ENCODE peak calls at places on chromosomes 2 and 18, in eight cellular contexts. C, O, N, B, M, K, G and I are unnamed samples.

GRCh38 chr2:191051825-191052778 is 38.1 kb upstream of the STAT1 start:
- DNase-seq in B (no peak), K (no peak), G (no peak), N (peak; percentile 71), O (peak; percentile 45), M (no peak), C (no peak), I (no peak)

GRCh38 chr2:224165901-224166319 is 126.8 kb upstream of the SERPINE2 start:
- DNase-seq in O (no peak), M (no peak), C (no peak), G (no peak), N (no peak), B (no peak), K (no peak), I (no peak)

GRCh38 chr2:233689031-233689430 is 3.7 kb upstream of the UGT1A6 start:
- DNase-seq in O (no peak), G (no peak), N (no peak), C (no peak), B (no peak), M (no peak), K (no peak), I (no peak)

GRCh38 chr2:54038835-54039234 is 68.0 kb upstream of the PSME4 start:
- DNase-seq in B (no peak), N (no peak), C (no peak), O (peak; percentile 19), K (no peak), G (no peak), M (no peak), I (no peak)

GRCh38 chr2:64944484-64944883 is 44.7 kb upstream of the SLC1A4 start:
- DNase-seq in M (no peak), B (no peak), C (no peak), N (no peak), K (no peak), G (no peak), O (no peak), I (no peak)

GRCh38 chr2:122368576-122369243 is 613.3 kb downstream of the TSN start:
- DNase-seq in C (no peak), K (no peak), G (no peak), N (peak; percentile 45), M (no peak), B (no peak), O (no peak), I (no peak)

GRCh38 chr2:174662459-174662858 is 64.9 kb upstream of the WIPF1 start:
- DNase-seq in C (peak; percentile 75), K (no peak), M (no peak), G (no peak), B (no peak), O (no peak), N (no peak), I (peak; percentile 76)

GRCh38 chr2:100350661-100351185 is 28.4 kb upstream of the LONRF2 start:
- DNase-seq in O (no peak), C (no peak), B (no peak), M (no peak), K (no peak), G (no peak), N (no peak), I (no peak)

GRCh38 chr2:163859951-163860350 is 124.1 kb upstream of the FIGN start:
- DNase-seq in O (no peak), M (no peak), G (no peak), K (no peak), C (no peak), N (no peak), B (no peak), I (no peak)

GRCh38 chr2:44943693-44944101 is 2.2 kb downstream of the SIX3 start:
- DNase-seq in K (no peak), G (no peak), B (no peak), N (no peak), C (no peak), O (no peak), M (no peak), I (no peak)

GRCh38 chr2:23593396-23594078 is 208.6 kb downstream of the KLHL29 start:
- DNase-seq in K (no peak), N (no peak), C (no peak), M (no peak), O (no peak), G (peak; percentile 24), B (no peak), I (no peak)

GRCh38 chr2:157329524-157329923 is 3.9 kb upstream of the ERMN start:
- DNase-seq in B (peak; percentile 54), C (no peak), K (no peak), O (no peak), G (no peak), M (no peak), N (no peak), I (no peak)

GRCh38 chr2:185219981-185220380 is 518.6 kb upstream of the FSIP2 start:
- DNase-seq in G (no peak), K (no peak), N (no peak), C (no peak), M (no peak), O (no peak), B (no peak), I (no peak)

GRCh38 chr2:72806280-72806955 is 19.4 kb downstream of the EXOC6B start:
- DNase-seq in M (no peak), C (no peak), O (no peak), K (no peak), G (no peak), N (no peak), B (no peak), I (no peak)

GRCh38 chr18:23725827-23726661 is 36.8 kb downstream of the LAMA3 start:
- DNase-seq in G (peak; percentile 37), K (no peak), B (no peak), C (no peak), O (no peak), M (peak; percentile 57), N (no peak), I (no peak)

GRCh38 chr2:162477011-162477410 is 133.1 kb downstream of the GCA start:
- DNase-seq in N (no peak), G (no peak), O (no peak), K (no peak), M (no peak), B (no peak), C (no peak), I (no peak)

GRCh38 chr2:29314816-29315571 is 199.8 kb downstream of the CLIP4 start:
- DNase-seq in O (no peak), K (no peak), C (no peak), G (peak; percentile 56), B (no peak), N (peak; percentile 86), M (no peak), I (no peak)

GRCh38 chr2:191165190-191165643 is 14.4 kb upstream of the STAT4 start:
- DNase-seq in C (no peak), O (peak; percentile 36), K (no peak), B (no peak), G (no peak), N (peak; percentile 62), M (no peak), I (no peak)

GRCh38 chr2:1079873-1080799 is 129.5 kb downstream of the SNTG2 start:
- DNase-seq in K (no peak), B (no peak), C (no peak), N (no peak), G (no peak), O (no peak), M (no peak), I (no peak)
- H3K4me3 ChIP-seq in K (no peak overlapping the region), B (no peak overlapping the region), C (no peak overlapping the region), N (no peak overlapping the region), G (no peak overlapping the region), O (no peak overlapping the region), M (no peak overlapping the region), I (no peak overlapping the region)

DNA sequence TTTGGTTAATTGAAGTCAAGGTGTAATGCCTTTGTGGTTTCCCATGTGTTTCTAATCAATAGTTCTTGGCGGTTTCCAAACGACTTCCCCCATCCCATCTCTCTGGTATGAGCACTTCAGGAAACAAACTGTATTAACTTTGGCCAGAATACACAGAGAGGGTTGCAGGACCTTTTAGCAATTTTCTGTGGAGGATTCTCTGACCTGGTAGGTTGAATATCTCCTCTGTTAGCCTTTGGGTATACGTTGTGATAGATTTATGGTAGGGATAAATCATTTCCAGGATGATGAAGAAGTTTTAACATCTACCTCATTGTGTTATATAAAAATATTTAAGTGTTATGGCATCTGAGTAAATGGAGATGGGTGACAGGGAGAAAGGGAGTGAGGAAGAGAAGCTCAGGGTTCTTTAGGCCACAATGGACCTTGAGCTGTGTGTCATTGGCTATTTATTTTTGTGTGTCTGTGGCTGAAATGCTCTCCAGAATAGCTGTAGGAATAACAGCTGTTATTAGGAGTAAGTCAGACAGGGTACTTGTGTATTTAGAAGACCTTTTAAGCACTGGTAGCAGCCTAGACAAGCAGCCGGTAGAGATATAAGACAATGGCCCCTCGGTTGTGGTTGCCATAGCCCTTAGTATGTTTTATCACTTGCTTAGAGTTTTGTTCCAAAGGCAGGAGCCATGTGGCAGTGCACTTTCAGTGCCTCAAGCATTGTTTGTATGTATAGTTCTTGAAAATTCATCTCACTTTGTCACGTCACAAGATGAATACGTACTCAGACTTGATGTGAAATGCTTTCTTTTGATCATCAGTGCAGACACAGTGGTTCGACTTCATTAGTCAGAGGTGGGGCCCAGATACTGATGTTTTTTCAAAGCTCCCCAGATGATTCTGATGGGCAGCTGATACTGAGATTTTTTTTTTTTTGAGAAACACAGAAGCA is 91.1 kb downstream of the FMNL2 start:
- DNase-seq in M (no peak), B (no peak), K (no peak), G (no peak), C (no peak), O (no peak), N (no peak), I (no peak)
- TF ChIP-seq CTCF in M (no peak), B (no peak), K (no peak), G (no peak), C (no peak), O (no peak), N (no peak), I (no peak)

GRCh38 chr18:59616501-59616900 is 80.7 kb downstream of the CCBE1 start:
- DNase-seq in M (no peak), N (no peak), C (no peak), B (no peak), O (no peak), K (no peak), G (no peak), I (no peak)

GRCh38 chr18:59621027-59621426 is 76.2 kb downstream of the CCBE1 start:
- DNase-seq in N (no peak), C (no peak), K (no peak), B (no peak), M (no peak), O (no peak), G (no peak), I (no peak)

GRCh38 chr18:59617468-59617932 is 79.7 kb downstream of the CCBE1 start:
- DNase-seq in C (no peak), G (no peak), O (no peak), M (no peak), K (no peak), N (no peak), B (no peak), I (no peak)

GRCh38 chr18:59623456-59624383 is 73.5 kb downstream of the CCBE1 start:
- DNase-seq in B (no peak), G (no peak), C (peak; percentile 34), N (no peak), M (peak; percentile 89), O (no peak), K (peak; percentile 50), I (no peak)

GRCh38 chr18:59620381-59620780 is 76.8 kb downstream of the CCBE1 start:
- DNase-seq in G (no peak), C (no peak), M (no peak), B (no peak), O (no peak), N (no peak), K (no peak), I (no peak)
- H3K27ac ChIP-seq in G (no peak overlapping the region), C (no peak overlapping the region), M (no peak overlapping the region), B (no peak overlapping the region), O (no peak overlapping the region), N (no peak overlapping the region), K (no peak overlapping the region), I (no peak overlapping the region)

GRCh38 chr18:25561923-25562322 is 210.0 kb upstream of the ZNF521 start:
- DNase-seq in B (no peak), C (no peak), G (no peak), O (no peak), M (no peak), K (no peak), N (peak; percentile 1), I (no peak)
- H3K4me3 ChIP-seq in B (no peak overlapping the region), C (no peak overlapping the region), G (no peak overlapping the region), O (no peak overlapping the region), M (no peak overlapping the region), K (no peak overlapping the region), N (no peak overlapping the region), I (no peak overlapping the region)